ENCODE peak calls at places on chromosomes 2 and 18, in nine cellular contexts. F is endodermal cell, B is heart right ventricle, K is colonic mucosa, V is prostate gland, T is MM.1S, I is tibial artery, Q is left ventricle myocardium inferior, D is pancreas. E is an unnamed sample.
A peak's percentile ranks its signal among the peaks of the same experiment; 100 is the strongest.

GRCh38 chr2:19456695-19457094 is 98.3 kb upstream of the OSR1 start:
- DNase-seq in F (no peak), B (no peak), K (no peak), V (no peak), T (no peak), I (no peak), Q (no peak), D (no peak), E (no peak)

GRCh38 chr2:112229365-112229764 is 25.5 kb downstream of the ZC3H8 start:
- DNase-seq in F (no peak), B (no peak), K (no peak), V (no peak), T (no peak), I (no peak), Q (no peak), D (peak; percentile 71), E (no peak)

GRCh38 chr2:187118331-187119099 is 269.5 kb upstream of the ZSWIM2 start:
- DNase-seq in F (no peak), B (no peak), K (no peak), V (no peak), T (no peak), I (no peak), Q (no peak), D (no peak), E (no peak)

GRCh38 chr2:216956820-216957493 is 97.1 kb upstream of the TNP1 start:
- DNase-seq in F (no peak), B (no peak), K (no peak), V (no peak), T (no peak), I (no peak), Q (no peak), D (no peak), E (no peak)

GRCh38 chr18:61086657-61087056 is 246.6 kb upstream of the CDH20 start:
- DNase-seq in F (no peak), B (no peak), K (no peak), V (no peak), T (no peak), I (no peak), Q (no peak), D (no peak), E (no peak)

GRCh38 chr2:38685116-38685735 is 19.3 kb downstream of the GALM start:
- DNase-seq in F (no peak), B (no peak), K (no peak), V (no peak), T (no peak), I (peak; percentile 57), Q (no peak), D (no peak), E (no peak)

GRCh38 chr2:79750321-79750720 is 237.5 kb downstream of the CTNNA2 start:
- DNase-seq in F (no peak), B (no peak), K (peak; percentile 65), V (no peak), T (no peak), I (no peak), Q (no peak), D (no peak), E (no peak)

GRCh38 chr2:127061377-127062273 is 45.3 kb downstream of the BIN1 start:
- DNase-seq in F (no peak), B (peak; percentile 57), K (no peak), V (no peak), T (no peak), I (no peak), Q (no peak), D (no peak), E (no peak)

GRCh38 chr18:75223687-75224347 is 13.2 kb downstream of the TSHZ1 start:
- DNase-seq in F (no peak), B (no peak), K (no peak), V (no peak), T (no peak), I (no peak), Q (no peak), D (no peak), E (no peak)

GRCh38 chr18:48575301-48575657 is 36.4 kb downstream of the CTIF start:
- DNase-seq in F (no peak), B (no peak), K (no peak), V (no peak), T (no peak), I (no peak), Q (no peak), D (no peak), E (no peak)

GRCh38 chr2:127579231-127579630 is 43.7 kb downstream of the MYO7B start:
- DNase-seq in F (no peak), B (peak; percentile 1), K (peak; percentile 5), V (no peak), T (no peak), I (no peak), Q (no peak), D (no peak), E (no peak)

GRCh38 chr18:55524353-55525123 is 63.5 kb downstream of the TCF4 start:
- DNase-seq in F (no peak), B (no peak), K (no peak), V (no peak), T (no peak), I (no peak), Q (no peak), D (no peak), E (no peak)

GRCh38 chr2:191677646-191678436 is at the start of gene NABP1:
- DNase-seq in F (peak; percentile 98), B (peak; percentile 98), K (peak; percentile 98), V (peak; percentile 98), T (peak; percentile 98), I (peak; percentile 99), Q (peak; percentile 99), D (peak; percentile 99), E (peak; percentile 99)
- H3K27ac ChIP-seq in F (peak within 1 kb of the TSS; percentile 86), B (peak within 1 kb of the TSS; percentile 96), K (peak within 1 kb of the TSS; percentile 92), V (peak within 1 kb of the TSS; percentile 94), T (peak within 1 kb of the TSS; percentile 98), I (peak within 1 kb of the TSS; percentile 94), Q (peak within 1 kb of the TSS; percentile 94), D (peak within 1 kb of the TSS; percentile 98), E (peak within 1 kb of the TSS; percentile 96)

GRCh38 chr2:3677436-3677835 is 19.4 kb downstream of the ALLC start:
- DNase-seq in F (no peak), B (no peak), K (no peak), V (no peak), T (no peak), I (no peak), Q (no peak), D (no peak), E (no peak)

GRCh38 chr2:3674446-3674845 is 16.4 kb downstream of the ALLC start:
- DNase-seq in F (no peak), B (no peak), K (no peak), V (no peak), T (no peak), I (no peak), Q (no peak), D (no peak), E (no peak)

GRCh38 chr2:3678212-3678611 is 20.2 kb downstream of the ALLC start:
- DNase-seq in F (no peak), B (no peak), K (no peak), V (no peak), T (no peak), I (no peak), Q (no peak), D (no peak), E (no peak)

GRCh38 chr2:3672861-3673670 is 15.1 kb downstream of the ALLC start:
- DNase-seq in F (no peak), B (no peak), K (no peak), V (no peak), T (no peak), I (no peak), Q (no peak), D (no peak), E (no peak)

GRCh38 chr2:3675687-3676086 is 17.7 kb downstream of the ALLC start:
- DNase-seq in F (no peak), B (no peak), K (no peak), V (no peak), T (no peak), I (no peak), Q (no peak), D (no peak), E (no peak)
- H3K4me1 ChIP-seq in F (no peaks in the 10 kb centered on the region), B (no peaks in the 10 kb centered on the region), K (no peaks in the 10 kb centered on the region), V (no peaks in the 10 kb centered on the region), T (no peaks in the 10 kb centered on the region), I (no peaks in the 10 kb centered on the region), Q (no peaks in the 10 kb centered on the region), D (no peaks in the 10 kb centered on the region), E (no peaks in the 10 kb centered on the region)

GRCh38 chr2:47738331-47738730 is 44.6 kb upstream of the MSH6 start:
- DNase-seq in F (no peak), B (no peak), K (no peak), V (no peak), T (no peak), I (no peak), Q (no peak), D (no peak), E (no peak)

GRCh38 chr2:47735470-47735869 is 47.5 kb upstream of the MSH6 start:
- DNase-seq in F (no peak), B (no peak), K (no peak), V (no peak), T (no peak), I (no peak), Q (no peak), D (no peak), E (no peak)

GRCh38 chr2:47737191-47737975 is 45.6 kb upstream of the MSH6 start:
- DNase-seq in F (no peak), B (no peak), K (no peak), V (no peak), T (no peak), I (no peak), Q (no peak), D (no peak), E (no peak)

GRCh38 chr2:47735046-47735445 is 47.9 kb upstream of the MSH6 start:
- DNase-seq in F (no peak), B (no peak), K (no peak), V (no peak), T (no peak), I (no peak), Q (no peak), D (no peak), E (no peak)

DNA sequence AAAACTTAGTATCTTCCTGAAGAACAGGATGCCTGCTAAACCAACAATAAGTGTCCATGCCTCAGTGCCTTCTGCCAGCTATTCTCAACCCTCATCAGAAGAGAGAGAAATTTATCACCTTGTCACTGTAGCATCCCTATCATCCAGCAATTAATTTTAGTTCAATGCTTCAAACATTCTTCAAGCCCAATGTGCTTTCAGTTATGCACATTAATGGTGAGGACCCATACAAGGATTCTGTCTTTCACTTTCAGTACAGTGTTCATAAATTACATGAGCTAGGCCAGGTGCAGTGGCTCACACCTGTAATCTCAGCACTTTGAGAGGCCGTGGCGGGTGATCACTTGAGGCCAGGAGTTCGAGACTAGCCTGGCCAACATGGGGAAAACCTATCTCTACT is 47.0 kb upstream of the MSH6 start:
- DNase-seq in F (no peak), B (no peak), K (no peak), V (no peak), T (peak; percentile 40), I (no peak), Q (no peak), D (no peak), E (no peak)
- H3K36me3 ChIP-seq in F (no peaks in the 10 kb centered on the region), B (no peaks in the 10 kb centered on the region), K (no peaks in the 10 kb centered on the region), V (no peaks in the 10 kb centered on the region), T (no peaks in the 10 kb centered on the region), I (no peaks in the 10 kb centered on the region), Q (no peaks in the 10 kb centered on the region), D (no peaks in the 10 kb centered on the region), E (no peaks in the 10 kb centered on the region)

DNA sequence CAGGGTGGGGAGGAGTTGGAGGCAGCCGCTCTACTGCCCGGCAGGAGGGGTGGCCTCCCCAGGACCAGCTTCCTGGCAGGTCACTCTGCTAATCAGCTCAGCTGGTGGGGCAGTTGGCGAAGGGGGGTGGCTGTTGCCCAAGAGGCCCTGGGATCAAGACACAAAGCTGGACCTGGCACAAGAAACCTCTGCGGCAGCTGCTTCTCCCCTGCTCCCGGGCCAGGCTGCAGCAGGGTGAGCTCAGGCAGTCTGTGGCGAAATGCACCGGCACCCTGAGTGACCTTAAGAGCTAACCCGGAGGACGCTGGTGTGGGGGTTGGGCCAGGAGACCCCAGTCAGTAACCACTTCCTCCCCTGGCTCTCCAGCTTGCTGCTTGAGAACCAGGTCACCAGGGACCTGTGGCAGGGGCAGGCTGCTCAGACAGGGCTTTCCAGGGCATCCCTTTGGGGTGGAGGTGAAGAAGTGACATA is 31.1 kb downstream of the TOGARAM2 start:
- DNase-seq in F (no peak), B (peak; percentile 80), K (peak; percentile 31), V (no peak), T (no peak), I (no peak), Q (peak; percentile 86), D (no peak), E (no peak)
- H3K27ac ChIP-seq in F (no peak overlapping the region), B (peak overlapping the region; percentile 88), K (peak overlapping the region; percentile 50), V (peak overlapping the region; percentile 39), T (no peak overlapping the region), I (no peak overlapping the region), Q (peak overlapping the region; percentile 96), D (peak overlapping the region; percentile 15), E (no peak overlapping the region)

E was measured in SJSA1.